ENCODE peak calls at places on chromosomes 4 and X, in five cellular contexts. M is RPMI7951; R is activated T-cell treated with anti-CD3 and anti-CD28 coated beads, Interleukin-2, amount 50 U/mL, for 72 hours; Q is upper lobe of right lung; F is ELF-1. L is an unnamed sample.

GRCh38 chrX:38770152-38770551 is 31.1 kb upstream of the MID1IP1 start:
- DNase-seq in M (no peak), R (no peak), Q (no peak), F (peak; percentile 56), L (no peak)

GRCh38 chr4:40552536-40552935 is 77.1 kb downstream of the RBM47 start:
- DNase-seq in M (peak; percentile 42), R (no peak), Q (no peak), F (peak; percentile 46), L (no peak)

GRCh38 chrX:137852502-137852901 is 286.6 kb downstream of the ZIC3 start:
- DNase-seq in M (no peak), R (no peak), Q (no peak), F (no peak), L (no peak)

GRCh38 chrX:65871671-65872311 is 168.1 kb downstream of the VSIG4 start:
- DNase-seq in M (peak; percentile 48), R (peak; percentile 5), Q (no peak), F (peak; percentile 89), L (peak; percentile 19)

GRCh38 chrX:74535211-74535621 is 79.2 kb downstream of the RLIM start:
- DNase-seq in M (peak; percentile 70), R (peak; percentile 2), Q (no peak), F (peak; percentile 80), L (peak; percentile 48)

GRCh38 chrX:13165747-13166146 is 121.3 kb upstream of the FAM9C start:
- DNase-seq in M (no peak), R (no peak), Q (no peak), F (peak; percentile 22), L (no peak)

GRCh38 chrX:6498324-6498723 is 36.6 kb downstream of the VCX3A start:
- DNase-seq in M (no peak), R (no peak), Q (no peak), F (no peak), L (no peak)

GRCh38 chrX:68895339-68896250 is 66.8 kb downstream of the EFNB1 start:
- DNase-seq in M (peak; percentile 10), R (no peak), Q (no peak), F (no peak), L (no peak)

GRCh38 chr4:120855307-120856001 is 67.1 kb downstream of the PRDM5 start:
- DNase-seq in M (no peak), R (no peak), Q (no peak), F (no peak), L (peak; percentile 90)

GRCh38 chr4:87117051-87117729 is 103.2 kb downstream of the KLHL8 start:
- DNase-seq in M (no peak), R (no peak), Q (no peak), F (no peak), L (no peak)

GRCh38 chr4:43456383-43456782 is 563.9 kb downstream of the GRXCR1 start:
- DNase-seq in M (peak; percentile 43), R (no peak), Q (no peak), F (no peak), L (no peak)

GRCh38 chr4:147607463-147607862 is 9.7 kb upstream of the TMEM184C start:
- DNase-seq in M (no peak), R (no peak), Q (no peak), F (no peak), L (no peak)

GRCh38 chr4:184722798-184723197 is 11.1 kb downstream of the CENPU start:
- DNase-seq in M (no peak), R (no peak), Q (no peak), F (no peak), L (no peak)

GRCh38 chrX:147537172-147537571 is 374.5 kb upstream of the FMR1 start:
- DNase-seq in M (no peak), R (no peak), Q (no peak), F (no peak), L (no peak)

GRCh38 chr4:144658908-144659307 is 13.0 kb downstream of the HHIP start:
- DNase-seq in M (peak; percentile 38), R (no peak), Q (no peak), F (no peak), L (no peak)

GRCh38 chr4:164734476-164734875 is 19.5 kb upstream of the SMIM31 start:
- DNase-seq in M (peak; percentile 13), R (no peak), Q (no peak), F (no peak), L (peak; percentile 36)

GRCh38 chrX:47145408-47146120 is 543 bp downstream of the RBM10 start:
- DNase-seq in M (no peak), R (no peak), Q (no peak), F (no peak), L (no peak)

GRCh38 chr4:53682196-53682595 is 90.9 kb upstream of the LNX1 start:
- DNase-seq in M (peak; percentile 42), R (no peak), Q (no peak), F (no peak), L (no peak)